ENCODE peak calls at places on chromosomes 4 and X, in nine cellular contexts. One of them, this sample, is unnamed.

GRCh38 chrX:2710041-2710471 is 19.0 kb downstream of the CD99 start:
- DNase-seq in H4: no peak
- DNase-seq in OCI-M1: no peak
- DNase-seq in CD14-positive monocyte: peak
- DNase-seq in SJSA1: peak
- DNase-seq in HFFc6: peak
- DNase-seq in HEK293T: no peak
- DNase-seq in activated CD4-positive, alpha-beta memory T cell treated with anti-CD3 and anti-CD28 coated beads, Interleukin-2, amount 10 ng/mL, durations not matched to agents 7 days and 5 days: peak
- DNase-seq in sciatic nerve: no peak
- DNase-seq in this sample: no peak

GRCh38 chrX:109393859-109394258 is 88.0 kb downstream of the GUCY2F start:
- DNase-seq in H4: no peak
- DNase-seq in OCI-M1: peak
- DNase-seq in CD14-positive monocyte: no peak
- DNase-seq in SJSA1: no peak
- DNase-seq in HFFc6: no peak
- DNase-seq in HEK293T: peak
- DNase-seq in activated CD4-positive, alpha-beta memory T cell treated with anti-CD3 and anti-CD28 coated beads, Interleukin-2, amount 10 ng/mL, durations not matched to agents 7 days and 5 days: no peak
- DNase-seq in sciatic nerve: no peak
- DNase-seq in this sample: peak

GRCh38 chr4:10655968-10656367 is 28.6 kb downstream of the CLNK start:
- DNase-seq in H4: peak
- DNase-seq in OCI-M1: no peak
- DNase-seq in CD14-positive monocyte: no peak
- DNase-seq in SJSA1: peak
- DNase-seq in HFFc6: peak
- DNase-seq in HEK293T: no peak
- DNase-seq in activated CD4-positive, alpha-beta memory T cell treated with anti-CD3 and anti-CD28 coated beads, Interleukin-2, amount 10 ng/mL, durations not matched to agents 7 days and 5 days: no peak
- DNase-seq in sciatic nerve: no peak
- DNase-seq in this sample: no peak

GRCh38 chr4:152308925-152309324 is 227.0 kb downstream of the FBXW7 start:
- DNase-seq in H4: no peak
- DNase-seq in OCI-M1: no peak
- DNase-seq in CD14-positive monocyte: no peak
- DNase-seq in SJSA1: no peak
- DNase-seq in HFFc6: no peak
- DNase-seq in HEK293T: no peak
- DNase-seq in activated CD4-positive, alpha-beta memory T cell treated with anti-CD3 and anti-CD28 coated beads, Interleukin-2, amount 10 ng/mL, durations not matched to agents 7 days and 5 days: no peak
- DNase-seq in sciatic nerve: no peak
- DNase-seq in this sample: no peak

GRCh38 chr4:170581322-170581721 is 491.6 kb upstream of the AADAT start:
- DNase-seq in H4: peak
- DNase-seq in OCI-M1: no peak
- DNase-seq in CD14-positive monocyte: no peak
- DNase-seq in SJSA1: no peak
- DNase-seq in HFFc6: no peak
- DNase-seq in HEK293T: no peak
- DNase-seq in activated CD4-positive, alpha-beta memory T cell treated with anti-CD3 and anti-CD28 coated beads, Interleukin-2, amount 10 ng/mL, durations not matched to agents 7 days and 5 days: no peak
- DNase-seq in sciatic nerve: no peak
- DNase-seq in this sample: no peak

GRCh38 chr4:1195109-1195671 is 22.8 kb upstream of the SPON2 start:
- DNase-seq in H4: no peak
- DNase-seq in OCI-M1: no peak
- DNase-seq in CD14-positive monocyte: peak
- DNase-seq in SJSA1: no peak
- DNase-seq in HFFc6: no peak
- DNase-seq in HEK293T: no peak
- DNase-seq in activated CD4-positive, alpha-beta memory T cell treated with anti-CD3 and anti-CD28 coated beads, Interleukin-2, amount 10 ng/mL, durations not matched to agents 7 days and 5 days: peak
- DNase-seq in sciatic nerve: no peak
- DNase-seq in this sample: no peak

GRCh38 chr4:75696036-75696435 is 22.8 kb upstream of the G3BP2 start:
- DNase-seq in H4: no peak
- DNase-seq in OCI-M1: no peak
- DNase-seq in CD14-positive monocyte: no peak
- DNase-seq in SJSA1: no peak
- DNase-seq in HFFc6: no peak
- DNase-seq in HEK293T: no peak
- DNase-seq in activated CD4-positive, alpha-beta memory T cell treated with anti-CD3 and anti-CD28 coated beads, Interleukin-2, amount 10 ng/mL, durations not matched to agents 7 days and 5 days: no peak
- DNase-seq in sciatic nerve: no peak
- DNase-seq in this sample: no peak

GRCh38 chr4:90293320-90293719 is 166.1 kb downstream of the CCSER1 start:
- DNase-seq in H4: no peak
- DNase-seq in OCI-M1: peak
- DNase-seq in CD14-positive monocyte: no peak
- DNase-seq in SJSA1: no peak
- DNase-seq in HFFc6: no peak
- DNase-seq in HEK293T: no peak
- DNase-seq in activated CD4-positive, alpha-beta memory T cell treated with anti-CD3 and anti-CD28 coated beads, Interleukin-2, amount 10 ng/mL, durations not matched to agents 7 days and 5 days: no peak
- DNase-seq in sciatic nerve: no peak
- DNase-seq in this sample: peak

GRCh38 chr4:159401791-159402380 is 299.0 kb downstream of the RAPGEF2 start:
- DNase-seq in H4: peak
- DNase-seq in OCI-M1: no peak
- DNase-seq in CD14-positive monocyte: no peak
- DNase-seq in SJSA1: peak
- DNase-seq in HFFc6: peak
- DNase-seq in HEK293T: no peak
- DNase-seq in activated CD4-positive, alpha-beta memory T cell treated with anti-CD3 and anti-CD28 coated beads, Interleukin-2, amount 10 ng/mL, durations not matched to agents 7 days and 5 days: no peak
- DNase-seq in sciatic nerve: no peak
- DNase-seq in this sample: peak

GRCh38 chr4:140308366-140309123 is 64.9 kb upstream of the SCOC start:
- DNase-seq in H4: peak
- DNase-seq in OCI-M1: peak
- DNase-seq in CD14-positive monocyte: no peak
- DNase-seq in SJSA1: peak
- DNase-seq in HFFc6: peak
- DNase-seq in HEK293T: no peak
- DNase-seq in activated CD4-positive, alpha-beta memory T cell treated with anti-CD3 and anti-CD28 coated beads, Interleukin-2, amount 10 ng/mL, durations not matched to agents 7 days and 5 days: no peak
- DNase-seq in sciatic nerve: no peak
- DNase-seq in this sample: no peak

GRCh38 chrX:135327299-135327698 is 18.0 kb downstream of the ETDC start:
- DNase-seq in H4: peak
- DNase-seq in OCI-M1: no peak
- DNase-seq in CD14-positive monocyte: no peak
- DNase-seq in SJSA1: peak
- DNase-seq in HFFc6: peak
- DNase-seq in HEK293T: no peak
- DNase-seq in activated CD4-positive, alpha-beta memory T cell treated with anti-CD3 and anti-CD28 coated beads, Interleukin-2, amount 10 ng/mL, durations not matched to agents 7 days and 5 days: no peak
- DNase-seq in sciatic nerve: no peak
- DNase-seq in this sample: no peak

GRCh38 chrX:39605866-39606265 is 491.9 kb downstream of the BCOR start:
- DNase-seq in H4: no peak
- DNase-seq in OCI-M1: no peak
- DNase-seq in CD14-positive monocyte: no peak
- DNase-seq in SJSA1: no peak
- DNase-seq in HFFc6: no peak
- DNase-seq in HEK293T: no peak
- DNase-seq in activated CD4-positive, alpha-beta memory T cell treated with anti-CD3 and anti-CD28 coated beads, Interleukin-2, amount 10 ng/mL, durations not matched to agents 7 days and 5 days: no peak
- DNase-seq in sciatic nerve: no peak
- DNase-seq in this sample: no peak

GRCh38 chrX:118566359-118566758 is 70.7 kb downstream of the DOCK11 start:
- DNase-seq in H4: no peak
- DNase-seq in OCI-M1: no peak
- DNase-seq in CD14-positive monocyte: no peak
- DNase-seq in SJSA1: no peak
- DNase-seq in HFFc6: peak
- DNase-seq in HEK293T: no peak
- DNase-seq in activated CD4-positive, alpha-beta memory T cell treated with anti-CD3 and anti-CD28 coated beads, Interleukin-2, amount 10 ng/mL, durations not matched to agents 7 days and 5 days: no peak
- DNase-seq in sciatic nerve: no peak
- DNase-seq in this sample: no peak

GRCh38 chr4:71366776-71367175 is 28.0 kb downstream of the SLC4A4 start:
- DNase-seq in H4: no peak
- DNase-seq in OCI-M1: no peak
- DNase-seq in CD14-positive monocyte: no peak
- DNase-seq in SJSA1: no peak
- DNase-seq in HFFc6: no peak
- DNase-seq in HEK293T: no peak
- DNase-seq in activated CD4-positive, alpha-beta memory T cell treated with anti-CD3 and anti-CD28 coated beads, Interleukin-2, amount 10 ng/mL, durations not matched to agents 7 days and 5 days: no peak
- DNase-seq in sciatic nerve: no peak
- DNase-seq in this sample: no peak

GRCh38 chr4:100034265-100034664 is 84.2 kb upstream of the H2AZ1 start:
- DNase-seq in H4: no peak
- DNase-seq in OCI-M1: no peak
- DNase-seq in CD14-positive monocyte: no peak
- DNase-seq in SJSA1: peak
- DNase-seq in HFFc6: no peak
- DNase-seq in HEK293T: no peak
- DNase-seq in activated CD4-positive, alpha-beta memory T cell treated with anti-CD3 and anti-CD28 coated beads, Interleukin-2, amount 10 ng/mL, durations not matched to agents 7 days and 5 days: no peak
- DNase-seq in sciatic nerve: no peak
- DNase-seq in this sample: no peak

GRCh38 chr4:25970241-25970675 is 56.2 kb downstream of the SMIM20 start:
- DNase-seq in H4: no peak
- DNase-seq in OCI-M1: no peak
- DNase-seq in CD14-positive monocyte: no peak
- DNase-seq in SJSA1: no peak
- DNase-seq in HFFc6: no peak
- DNase-seq in HEK293T: no peak
- DNase-seq in activated CD4-positive, alpha-beta memory T cell treated with anti-CD3 and anti-CD28 coated beads, Interleukin-2, amount 10 ng/mL, durations not matched to agents 7 days and 5 days: no peak
- DNase-seq in sciatic nerve: no peak
- DNase-seq in this sample: peak

GRCh38 chr4:158250321-158250720 is 40.0 kb downstream of the TMEM144 start:
- DNase-seq in H4: no peak
- DNase-seq in OCI-M1: no peak
- DNase-seq in CD14-positive monocyte: no peak
- DNase-seq in SJSA1: no peak
- DNase-seq in HFFc6: no peak
- DNase-seq in HEK293T: no peak
- DNase-seq in activated CD4-positive, alpha-beta memory T cell treated with anti-CD3 and anti-CD28 coated beads, Interleukin-2, amount 10 ng/mL, durations not matched to agents 7 days and 5 days: no peak
- DNase-seq in sciatic nerve: no peak
- DNase-seq in this sample: peak

GRCh38 chr4:187294861-187295260 is 571.2 kb upstream of the FAT1 start:
- DNase-seq in H4: no peak
- DNase-seq in OCI-M1: no peak
- DNase-seq in CD14-positive monocyte: no peak
- DNase-seq in SJSA1: no peak
- DNase-seq in HFFc6: peak
- DNase-seq in HEK293T: no peak
- DNase-seq in activated CD4-positive, alpha-beta memory T cell treated with anti-CD3 and anti-CD28 coated beads, Interleukin-2, amount 10 ng/mL, durations not matched to agents 7 days and 5 days: no peak
- DNase-seq in sciatic nerve: no peak
- DNase-seq in this sample: no peak

GRCh38 chrX:57772637-57773036 is 92.6 kb upstream of the NLRP2B start:
- DNase-seq in H4: no peak
- DNase-seq in OCI-M1: peak
- DNase-seq in CD14-positive monocyte: no peak
- DNase-seq in SJSA1: no peak
- DNase-seq in HFFc6: no peak
- DNase-seq in HEK293T: peak
- DNase-seq in activated CD4-positive, alpha-beta memory T cell treated with anti-CD3 and anti-CD28 coated beads, Interleukin-2, amount 10 ng/mL, durations not matched to agents 7 days and 5 days: no peak
- DNase-seq in sciatic nerve: no peak
- DNase-seq in this sample: no peak

GRCh38 chrX:116285506-116285905 is 115.0 kb downstream of the AGTR2 start:
- DNase-seq in H4: no peak
- DNase-seq in OCI-M1: no peak
- DNase-seq in CD14-positive monocyte: no peak
- DNase-seq in SJSA1: no peak
- DNase-seq in HFFc6: no peak
- DNase-seq in HEK293T: no peak
- DNase-seq in activated CD4-positive, alpha-beta memory T cell treated with anti-CD3 and anti-CD28 coated beads, Interleukin-2, amount 10 ng/mL, durations not matched to agents 7 days and 5 days: no peak
- DNase-seq in sciatic nerve: no peak
- DNase-seq in this sample: no peak

GRCh38 chr4:16161866-16162408 is 64.3 kb downstream of the TAPT1 start:
- DNase-seq in H4: no peak
- DNase-seq in OCI-M1: no peak
- DNase-seq in CD14-positive monocyte: no peak
- DNase-seq in SJSA1: no peak
- DNase-seq in HFFc6: no peak
- DNase-seq in HEK293T: no peak
- DNase-seq in activated CD4-positive, alpha-beta memory T cell treated with anti-CD3 and anti-CD28 coated beads, Interleukin-2, amount 10 ng/mL, durations not matched to agents 7 days and 5 days: no peak
- DNase-seq in sciatic nerve: no peak
- DNase-seq in this sample: no peak

This sample was measured in Kasumi-1.